ENCODE peak calls at places on chromosomes 2 and 18, in four cellular contexts. A, G, O and N are unnamed samples.

GRCh38 chr2:224284134-224284946 is 117.6 kb downstream of the FAM124B start:
- DNase-seq in A (peak; percentile 25), G (peak; percentile 13), O (peak; percentile 50), N (no peak)

GRCh38 chr2:54103454-54104314 is 11.7 kb upstream of the ACYP2 start:
- DNase-seq in A (peak; percentile 54), G (peak; percentile 73), O (peak; percentile 81), N (no peak)

GRCh38 chr2:195038158-195038557 is 618.9 kb upstream of the SLC39A10 start:
- DNase-seq in A (no peak), G (no peak), O (no peak), N (no peak)

GRCh38 chr2:177172034-177172880 is 40.3 kb upstream of the HNRNPA3 start:
- DNase-seq in A (peak; percentile 82), G (peak; percentile 64), O (peak; percentile 94), N (no peak)

GRCh38 chr18:46096651-46097300 is 1.3 kb downstream of the ATP5F1A start:
- DNase-seq in A (no peak), G (no peak), O (peak; percentile 10), N (no peak)

GRCh38 chr2:67806816-67807215 is 256.0 kb downstream of the C1D start:
- DNase-seq in A (no peak), G (no peak), O (no peak), N (no peak)

GRCh38 chr2:60441791-60442190 is 111.7 kb downstream of the BCL11A start:
- DNase-seq in A (peak; percentile 8), G (no peak), O (no peak), N (no peak)

GRCh38 chr2:120761164-120761861 is 25.6 kb downstream of the GLI2 start:
- DNase-seq in A (no peak), G (no peak), O (no peak), N (no peak)

GRCh38 chr2:98348066-98348561 is 1.9 kb downstream of the CNGA3 start:
- DNase-seq in A (no peak), G (no peak), O (no peak), N (no peak)

GRCh38 chr2:7931808-7932207 is 750.0 kb upstream of the ID2 start:
- DNase-seq in A (no peak), G (no peak), O (no peak), N (no peak)

GRCh38 chr2:2824588-2824987 is 493.5 kb upstream of the MYT1L start:
- DNase-seq in A (no peak), G (no peak), O (no peak), N (no peak)

GRCh38 chr2:42493468-42493884 is 306 bp downstream of the KCNG3 start:
- DNase-seq in A (no peak), G (no peak), O (no peak), N (no peak)

GRCh38 chr18:62682396-62682795 is 32.9 kb upstream of the PHLPP1 start:
- DNase-seq in A (no peak), G (no peak), O (no peak), N (no peak)

GRCh38 chr18:50158866-50159653 is 35.9 kb downstream of the MYO5B start:
- DNase-seq in A (no peak), G (no peak), O (no peak), N (no peak)

GRCh38 chr2:65918760-65919187 is 486.4 kb upstream of the SPRED2 start:
- DNase-seq in A (no peak), G (no peak), O (no peak), N (no peak)

GRCh38 chr2:99545066-99545465 is 55.2 kb upstream of the REV1 start:
- DNase-seq in A (peak; percentile 57), G (no peak), O (peak; percentile 25), N (no peak)

GRCh38 chr2:222912117-222912516 is 51.3 kb downstream of the ACSL3 start:
- DNase-seq in A (peak; percentile 46), G (no peak), O (no peak), N (no peak)

GRCh38 chr2:204491528-204491927 is 53.7 kb upstream of the PARD3B start:
- DNase-seq in A (no peak), G (no peak), O (no peak), N (no peak)

GRCh38 chr2:128169497-128169896 is 78.5 kb downstream of the UGGT1 start:
- DNase-seq in A (peak; percentile 92), G (no peak), O (no peak), N (no peak)

GRCh38 chr2:46229134-46230063 is 67.8 kb upstream of the EPAS1 start:
- DNase-seq in A (peak; percentile 20), G (no peak), O (peak; percentile 94), N (no peak)

GRCh38 chr2:45260946-45261345 is 251.7 kb upstream of the SIX2 start:
- DNase-seq in A (no peak), G (no peak), O (no peak), N (no peak)

GRCh38 chr2:164504253-164504652 is 117.0 kb downstream of the GRB14 start:
- DNase-seq in A (no peak), G (no peak), O (peak; percentile 48), N (no peak)

GRCh38 chr2:160464017-160464416 is 29.6 kb downstream of the RBMS1 start:
- DNase-seq in A (no peak), G (no peak), O (no peak), N (no peak)

GRCh38 chr2:68936889-68937288 is 15.8 kb downstream of the GKN2 start:
- DNase-seq in A (peak; percentile 39), G (no peak), O (no peak), N (no peak)

GRCh38 chr2:156896294-156896693 is 361.2 kb upstream of the GALNT5 start:
- DNase-seq in A (peak; percentile 73), G (no peak), O (no peak), N (no peak)

GRCh38 chr2:28148000-28148399 is 244.7 kb upstream of the FOSL2 start:
- DNase-seq in A (no peak), G (no peak), O (no peak), N (no peak)

GRCh38 chr2:230824406-230824978 is 40.2 kb upstream of the ITM2C start:
- DNase-seq in A (peak; percentile 81), G (peak; percentile 79), O (peak; percentile 82), N (peak; percentile 41)

GRCh38 chr2:70340921-70341765 is 39.3 kb upstream of the FAM136A start:
- DNase-seq in A (peak; percentile 26), G (peak; percentile 86), O (peak; percentile 61), N (peak; percentile 11)

GRCh38 chr2:26892133-26892532 is 44.2 kb downstream of the DPYSL5 start:
- DNase-seq in A (no peak), G (no peak), O (no peak), N (no peak)

GRCh38 chr2:106104332-106105062 is 89.6 kb downstream of the UXS1 start:
- DNase-seq in A (peak; percentile 66), G (peak; percentile 69), O (peak; percentile 77), N (peak; percentile 59)

GRCh38 chr2:106944220-106944619 is 58.3 kb upstream of the ST6GAL2 start:
- DNase-seq in A (peak; percentile 10), G (no peak), O (no peak), N (no peak)

GRCh38 chr2:1937066-1937465 is 192.8 kb upstream of the PXDN start:
- DNase-seq in A (no peak), G (no peak), O (no peak), N (no peak)